ENCODE peak calls at places on chromosomes 12 and 14, in four cellular contexts. C, W, K and U are unnamed samples.

GRCh38 chr12:68804654-68805591 is 3.1 kb upstream of the MDM2 start:
- DNase-seq in K (no peak), W (no peak), C (peak; percentile 54), U (peak; percentile 85)

GRCh38 chr12:117072736-117073475 is 26.3 kb downstream of the TESC start:
- DNase-seq in W (no peak), C (no peak), K (no peak), U (no peak)

GRCh38 chr14:50403433-50403832 is 6.8 kb upstream of the CDKL1 start:
- DNase-seq in W (no peak), K (peak; percentile 77), C (no peak), U (no peak)

GRCh38 chr14:61326149-61326548 is 4.8 kb downstream of the PRKCH start:
- DNase-seq in K (no peak), W (no peak), C (no peak), U (no peak)

GRCh38 chr14:68229423-68229831 is 409.8 kb downstream of the RAD51B start:
- DNase-seq in K (no peak), C (no peak), W (no peak), U (no peak)

GRCh38 chr12:92866418-92866817 is 62.7 kb downstream of the EEA1 start:
- DNase-seq in W (no peak), K (no peak), C (peak; percentile 26), U (no peak)

GRCh38 chr12:66002812-66003211 is 127.7 kb downstream of the LLPH start:
- DNase-seq in W (no peak), K (peak; percentile 20), C (no peak), U (no peak)

GRCh38 chr14:90060965-90061848 is 587 bp upstream of the KCNK13 start:
- DNase-seq in W (no peak), C (peak; percentile 57), K (no peak), U (peak; percentile 64)

GRCh38 chr12:74043343-74043742 is 494.3 kb upstream of the ATXN7L3B start:
- DNase-seq in K (no peak), C (peak; percentile 23), W (no peak), U (no peak)

GRCh38 chr12:26042645-26043044 is 82.2 kb downstream of the BHLHE41 start:
- DNase-seq in K (no peak), W (no peak), C (no peak), U (no peak)

GRCh38 chr14:100834441-100835277 is 8.7 kb downstream of the MEG3 start:
- DNase-seq in K (no peak), W (no peak), C (no peak), U (no peak)
- H3K56ac ChIP-seq in K (no peak overlapping the region), W (no peak overlapping the region), C (no peak overlapping the region), U (no peak overlapping the region)

GRCh38 chr12:108399514-108399913 is 60.4 kb upstream of the CMKLR1 start:
- DNase-seq in K (no peak), C (no peak), W (no peak), U (no peak)
- H3K56ac ChIP-seq in K (no peak overlapping the region), C (no peak overlapping the region), W (no peak overlapping the region), U (no peak overlapping the region)

DNA sequence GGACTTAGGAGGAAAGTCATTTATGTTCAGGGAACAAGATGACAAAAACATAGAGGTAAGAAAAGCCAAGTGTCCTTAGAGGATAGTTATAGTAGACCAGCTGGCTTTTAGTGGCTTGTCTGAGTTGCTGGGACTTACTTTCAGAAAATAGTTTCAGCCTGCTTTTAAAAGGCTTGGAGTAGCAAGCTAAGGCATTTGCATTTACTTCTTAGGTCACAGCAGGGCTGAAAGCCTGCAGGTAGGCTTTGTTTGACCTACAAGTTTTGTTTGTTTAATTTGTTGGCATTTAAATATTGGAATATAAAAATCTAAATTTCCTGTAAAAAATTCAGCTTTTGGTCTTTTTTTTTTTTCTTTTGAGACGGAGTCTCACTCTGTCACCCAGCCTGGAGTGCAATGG is 5.1 kb downstream of the ACSS3 start:
- DNase-seq in K (no peak), W (no peak), C (no peak), U (no peak)
- H3K56ac ChIP-seq in K (no peak overlapping the region), W (no peak overlapping the region), C (no peak overlapping the region), U (no peak overlapping the region)

GRCh38 chr12:86724716-86725115 is 468.5 kb upstream of the MGAT4C start:
- DNase-seq in K (peak; percentile 86), W (no peak), C (no peak), U (no peak)

GRCh38 chr12:86735072-86735471 is 478.9 kb upstream of the MGAT4C start:
- DNase-seq in C (no peak), K (no peak), W (no peak), U (no peak)

GRCh38 chr12:86727151-86727550 is 471.0 kb upstream of the MGAT4C start:
- DNase-seq in K (peak; percentile 68), W (no peak), C (no peak), U (no peak)

GRCh38 chr12:86729798-86730197 is 473.6 kb upstream of the MGAT4C start:
- DNase-seq in K (no peak), C (no peak), W (no peak), U (no peak)

GRCh38 chr12:86730233-86730632 is 474.0 kb upstream of the MGAT4C start:
- DNase-seq in W (no peak), K (no peak), C (no peak), U (no peak)
- H3K56ac ChIP-seq in W (no peak overlapping the region), K (no peak overlapping the region), C (no peak overlapping the region), U (no peak overlapping the region)

GRCh38 chr12:112792743-112793142 is 1.2 kb downstream of the RPH3A start:
- DNase-seq in K (no peak), W (no peak), C (no peak), U (no peak)
- H3K56ac ChIP-seq in K (no peak overlapping the region), W (no peak overlapping the region), C (no peak overlapping the region), U (no peak overlapping the region)

GRCh38 chr14:20772650-20773049 is 4.4 kb downstream of the EDDM3B start:
- DNase-seq in W (no peak), K (no peak), C (peak; percentile 71), U (no peak)

GRCh38 chr14:20774258-20774657 is 6.1 kb downstream of the EDDM3B start:
- DNase-seq in C (no peak), K (no peak), W (no peak), U (no peak)

GRCh38 chr14:20775043-20775442 is 6.0 kb upstream of the RNASE6 start:
- DNase-seq in W (no peak), K (no peak), C (no peak), U (no peak)
- H3K56ac ChIP-seq in W (no peak overlapping the region), K (no peak overlapping the region), C (no peak overlapping the region), U (no peak overlapping the region)

DNA sequence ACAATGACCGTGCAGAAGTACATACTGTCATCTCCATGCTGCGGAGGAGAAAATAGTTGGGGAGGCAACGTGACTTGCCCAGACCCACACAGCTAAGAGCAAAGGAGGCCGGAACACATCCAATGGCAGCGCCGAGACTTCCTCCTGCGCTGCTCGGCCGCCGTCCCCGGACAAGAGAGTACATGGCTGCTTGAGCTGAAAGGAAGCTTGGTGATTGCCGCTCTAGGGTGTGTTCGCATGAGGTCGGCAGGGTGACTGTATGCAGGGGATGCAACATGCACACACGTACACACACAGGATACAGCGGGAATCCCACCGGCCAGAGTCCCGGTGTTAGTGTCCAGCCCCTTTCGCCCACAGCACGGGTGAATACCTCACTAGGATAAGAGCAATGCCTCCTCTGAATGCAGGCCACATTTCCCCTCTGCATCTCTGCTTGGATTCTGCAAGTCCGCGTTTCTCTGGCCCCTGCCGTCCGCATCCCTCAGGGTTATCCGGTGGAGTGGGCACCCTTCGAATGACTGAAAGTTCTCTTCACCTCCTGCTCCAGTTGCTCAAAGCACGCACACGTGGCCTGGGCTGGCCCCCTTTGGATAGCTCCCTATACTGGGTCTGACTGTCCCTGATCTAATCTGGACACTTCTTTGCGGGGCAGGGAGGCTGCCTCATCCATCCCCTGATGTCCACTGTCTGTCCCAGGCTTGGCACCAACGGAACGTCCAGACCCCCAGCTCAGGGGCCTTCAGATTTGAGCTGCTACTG is 78.8 kb downstream of the GSC start:
- DNase-seq in C (no peak), K (no peak), W (no peak), U (no peak)
- H3K56ac ChIP-seq in C (no peak overlapping the region), K (no peak overlapping the region), W (no peak overlapping the region), U (no peak overlapping the region)

DNA sequence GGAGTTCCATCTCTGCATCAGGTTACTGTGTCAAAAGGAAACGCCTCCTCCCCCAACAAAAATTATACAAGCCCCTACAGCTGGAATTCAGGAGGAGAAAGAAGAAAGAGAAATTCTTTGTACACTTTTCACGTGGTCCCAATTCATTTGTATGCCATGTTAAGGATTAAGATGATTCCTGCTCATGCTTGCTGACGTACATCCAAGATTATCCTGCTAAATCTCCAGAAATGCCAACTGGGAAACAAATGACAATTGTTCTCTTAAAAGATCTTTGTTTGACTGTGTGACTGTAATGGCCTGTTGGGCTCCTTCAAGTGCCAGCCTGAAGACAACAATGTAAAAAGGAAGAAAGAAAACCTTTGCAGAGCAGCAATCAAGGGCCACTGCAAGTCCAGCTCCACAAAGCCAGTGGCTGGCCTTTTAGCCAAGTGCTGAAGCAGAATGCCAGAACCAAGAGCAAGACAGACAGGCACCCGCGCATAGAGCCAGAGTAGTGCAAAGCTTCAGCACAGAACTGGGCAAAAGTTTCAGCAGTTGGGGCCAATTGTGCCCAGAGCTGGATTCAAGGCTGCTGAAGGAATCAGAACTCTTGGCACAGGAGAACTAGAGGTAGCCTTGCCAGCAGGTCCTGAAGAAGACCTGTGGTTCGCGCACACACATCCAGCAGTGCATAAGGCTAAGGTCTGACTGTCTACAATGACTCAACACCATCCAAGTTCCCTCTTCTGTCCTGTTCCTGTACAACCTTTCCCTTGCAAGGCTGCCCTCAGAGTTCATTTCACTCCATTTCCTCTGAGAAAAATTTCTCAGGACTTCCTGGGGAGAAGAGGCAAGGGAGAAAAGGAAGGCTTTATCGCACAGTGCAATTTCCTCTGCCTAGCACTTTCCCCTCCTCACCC is 209.7 kb upstream of the BMP4 start:
- DNase-seq in W (no peak), C (no peak), K (no peak), U (no peak)
- H3K56ac ChIP-seq in W (no peak overlapping the region), C (no peak overlapping the region), K (no peak overlapping the region), U (no peak overlapping the region)